ENCODE peak calls at places on chromosomes 11 and 22, in seven cellular contexts. One of them, this sample, is unnamed.

GRCh38 chr11:66604161-66604560 is 11.2 kb downstream of the CCS start:
- DNase-seq in cardiac fibroblast: no peak
- DNase-seq in choroid plexus epithelial cell: no peak
- DNase-seq in MM.1S: no peak
- DNase-seq in fibroblast of pulmonary artery: no peak
- DNase-seq in HCT116: no peak
- DNase-seq in body of pancreas: no peak
- DNase-seq in this sample: no peak

GRCh38 chr11:104968856-104969776 is 742 bp upstream of the CASP4 start:
- DNase-seq in cardiac fibroblast: peak; percentile 64
- DNase-seq in HCT116: no peak
- DNase-seq in body of pancreas: peak; percentile 34
- DNase-seq in choroid plexus epithelial cell: peak; percentile 36
- DNase-seq in MM.1S: no peak
- DNase-seq in fibroblast of pulmonary artery: peak; percentile 55
- DNase-seq in this sample: no peak

GRCh38 chr22:50483556-50483955 is 2.2 kb downstream of the ADM2 start:
- DNase-seq in MM.1S: no peak
- DNase-seq in body of pancreas: no peak
- DNase-seq in HCT116: no peak
- DNase-seq in cardiac fibroblast: no peak
- DNase-seq in fibroblast of pulmonary artery: no peak
- DNase-seq in choroid plexus epithelial cell: no peak
- DNase-seq in this sample: no peak

GRCh38 chr11:73520358-73521061 is 77.4 kb downstream of the FAM168A start:
- DNase-seq in cardiac fibroblast: no peak
- DNase-seq in HCT116: no peak
- DNase-seq in fibroblast of pulmonary artery: no peak
- DNase-seq in body of pancreas: no peak
- DNase-seq in MM.1S: no peak
- DNase-seq in choroid plexus epithelial cell: peak; percentile 33
- DNase-seq in this sample: peak; percentile 44

GRCh38 chr11:70323811-70324210 is 53.3 kb downstream of the PPFIA1 start:
- DNase-seq in choroid plexus epithelial cell: peak; percentile 53
- DNase-seq in MM.1S: no peak
- DNase-seq in fibroblast of pulmonary artery: peak; percentile 33
- DNase-seq in body of pancreas: no peak
- DNase-seq in HCT116: no peak
- DNase-seq in cardiac fibroblast: peak; percentile 47
- DNase-seq in this sample: no peak

GRCh38 chr22:22933100-22933806 is 45.6 kb downstream of the IGLL5 start:
- DNase-seq in choroid plexus epithelial cell: no peak
- DNase-seq in fibroblast of pulmonary artery: no peak
- DNase-seq in body of pancreas: no peak
- DNase-seq in MM.1S: no peak
- DNase-seq in HCT116: no peak
- DNase-seq in cardiac fibroblast: no peak
- DNase-seq in this sample: peak; percentile 68

GRCh38 chr11:134527382-134528243 is 115.6 kb upstream of the B3GAT1 start:
- DNase-seq in fibroblast of pulmonary artery: no peak
- DNase-seq in cardiac fibroblast: no peak
- DNase-seq in HCT116: no peak
- DNase-seq in MM.1S: no peak
- DNase-seq in body of pancreas: no peak
- DNase-seq in choroid plexus epithelial cell: no peak
- DNase-seq in this sample: no peak

GRCh38 chr22:35688913-35689675 is 28.6 kb upstream of the APOL5 start:
- DNase-seq in body of pancreas: no peak
- DNase-seq in MM.1S: no peak
- DNase-seq in choroid plexus epithelial cell: no peak
- DNase-seq in HCT116: no peak
- DNase-seq in fibroblast of pulmonary artery: no peak
- DNase-seq in cardiac fibroblast: no peak
- DNase-seq in this sample: no peak

GRCh38 chr11:10409207-10409661 is 45.8 kb upstream of the AMPD3 start:
- DNase-seq in body of pancreas: no peak
- DNase-seq in HCT116: no peak
- DNase-seq in choroid plexus epithelial cell: no peak
- DNase-seq in MM.1S: no peak
- DNase-seq in cardiac fibroblast: no peak
- DNase-seq in fibroblast of pulmonary artery: no peak
- DNase-seq in this sample: no peak

GRCh38 chr11:65429724-65430405 is 7.3 kb downstream of the NEAT1 start:
- DNase-seq in choroid plexus epithelial cell: peak; percentile 92
- DNase-seq in MM.1S: peak; percentile 64
- DNase-seq in cardiac fibroblast: peak; percentile 89
- DNase-seq in fibroblast of pulmonary artery: peak; percentile 92
- DNase-seq in HCT116: no peak
- DNase-seq in body of pancreas: peak; percentile 84
- DNase-seq in this sample: peak; percentile 76

GRCh38 chr11:68974421-68975194 is 6.2 kb downstream of the MRGPRD start:
- DNase-seq in MM.1S: peak; percentile 40
- DNase-seq in fibroblast of pulmonary artery: peak; percentile 19
- DNase-seq in HCT116: peak; percentile 77
- DNase-seq in body of pancreas: no peak
- DNase-seq in choroid plexus epithelial cell: peak; percentile 33
- DNase-seq in cardiac fibroblast: peak; percentile 43
- DNase-seq in this sample: peak; percentile 33

GRCh38 chr11:59197990-59198389 is 14.7 kb downstream of the MPEG1 start:
- DNase-seq in cardiac fibroblast: peak; percentile 80
- DNase-seq in choroid plexus epithelial cell: peak; percentile 27
- DNase-seq in fibroblast of pulmonary artery: peak; percentile 78
- DNase-seq in HCT116: no peak
- DNase-seq in body of pancreas: peak; percentile 77
- DNase-seq in MM.1S: no peak
- DNase-seq in this sample: no peak

GRCh38 chr22:37549704-37550059 is 10.6 kb upstream of the CDC42EP1 start:
- DNase-seq in cardiac fibroblast: peak; percentile 52
- DNase-seq in choroid plexus epithelial cell: peak; percentile 57
- DNase-seq in MM.1S: no peak
- DNase-seq in body of pancreas: peak; percentile 93
- DNase-seq in fibroblast of pulmonary artery: peak; percentile 73
- DNase-seq in HCT116: no peak
- DNase-seq in this sample: no peak

GRCh38 chr11:112163875-112164521 is at the start of gene IL18:
- DNase-seq in fibroblast of pulmonary artery: no peak
- DNase-seq in HCT116: peak; percentile 78
- DNase-seq in cardiac fibroblast: no peak
- DNase-seq in choroid plexus epithelial cell: peak; percentile 21
- DNase-seq in MM.1S: no peak
- DNase-seq in body of pancreas: peak; percentile 77
- DNase-seq in this sample: no peak

GRCh38 chr22:42959472-42960145 is 55.3 kb downstream of the PACSIN2 start:
- DNase-seq in body of pancreas: peak; percentile 84
- DNase-seq in cardiac fibroblast: peak; percentile 90
- DNase-seq in MM.1S: no peak
- DNase-seq in choroid plexus epithelial cell: peak; percentile 98
- DNase-seq in HCT116: no peak
- DNase-seq in fibroblast of pulmonary artery: peak; percentile 95
- DNase-seq in this sample: no peak

GRCh38 chr11:40293655-40294342 is 1165.7 kb downstream of the LRRC4C start:
- DNase-seq in body of pancreas: peak; percentile 64
- DNase-seq in HCT116: no peak
- DNase-seq in fibroblast of pulmonary artery: peak; percentile 92
- DNase-seq in cardiac fibroblast: peak; percentile 85
- DNase-seq in choroid plexus epithelial cell: peak; percentile 95
- DNase-seq in MM.1S: peak; percentile 20
- DNase-seq in this sample: peak; percentile 70

GRCh38 chr22:36081023-36081431 is 52.4 kb upstream of the RBFOX2 start:
- DNase-seq in cardiac fibroblast: peak; percentile 92
- DNase-seq in body of pancreas: peak; percentile 23
- DNase-seq in MM.1S: no peak
- DNase-seq in fibroblast of pulmonary artery: peak; percentile 69
- DNase-seq in HCT116: no peak
- DNase-seq in choroid plexus epithelial cell: peak; percentile 92
- DNase-seq in this sample: no peak

GRCh38 chr11:125063429-125064043 is 431 bp downstream of the SLC37A2 start:
- DNase-seq in choroid plexus epithelial cell: no peak
- DNase-seq in HCT116: no peak
- DNase-seq in body of pancreas: no peak
- DNase-seq in cardiac fibroblast: no peak
- DNase-seq in fibroblast of pulmonary artery: no peak
- DNase-seq in MM.1S: no peak
- DNase-seq in this sample: no peak

GRCh38 chr11:125062931-125063428 is at the start of gene SLC37A2:
- DNase-seq in MM.1S: peak; percentile 78
- DNase-seq in choroid plexus epithelial cell: peak; percentile 57
- DNase-seq in HCT116: no peak
- DNase-seq in fibroblast of pulmonary artery: peak; percentile 50
- DNase-seq in cardiac fibroblast: peak; percentile 54
- DNase-seq in body of pancreas: peak; percentile 64
- DNase-seq in this sample: peak; percentile 87

GRCh38 chr11:125061237-125061636 is 1.9 kb upstream of the SLC37A2 start:
- DNase-seq in fibroblast of pulmonary artery: no peak
- DNase-seq in cardiac fibroblast: no peak
- DNase-seq in HCT116: no peak
- DNase-seq in choroid plexus epithelial cell: no peak
- DNase-seq in MM.1S: no peak
- DNase-seq in body of pancreas: no peak
- DNase-seq in this sample: no peak

GRCh38 chr11:125062196-125062930 is 742 bp upstream of the SLC37A2 start:
- DNase-seq in HCT116: no peak
- DNase-seq in choroid plexus epithelial cell: no peak
- DNase-seq in fibroblast of pulmonary artery: no peak
- DNase-seq in MM.1S: no peak
- DNase-seq in body of pancreas: peak; percentile 9
- DNase-seq in cardiac fibroblast: no peak
- DNase-seq in this sample: no peak

DNA sequence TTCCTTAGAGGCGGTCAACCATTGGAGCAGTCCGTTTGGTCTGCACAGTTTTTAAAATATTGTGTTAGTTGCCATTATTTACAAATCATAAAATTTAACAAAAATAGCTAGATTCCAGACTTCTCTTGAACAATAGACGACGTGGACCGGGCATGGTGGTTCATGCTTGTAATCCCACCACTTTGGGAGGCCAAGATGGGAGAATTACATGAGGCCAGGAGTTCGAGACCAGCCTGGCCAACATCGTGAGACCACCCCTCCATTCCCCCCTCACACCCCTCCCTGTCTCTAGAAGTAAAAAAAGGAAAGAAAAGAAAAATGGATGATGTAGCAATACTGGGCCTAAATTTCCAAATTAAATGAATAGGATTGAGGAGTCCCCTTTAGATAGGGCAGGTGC is 965 bp downstream of the SLC37A2 start:
- DNase-seq in fibroblast of pulmonary artery: no peak
- DNase-seq in HCT116: no peak
- DNase-seq in body of pancreas: no peak
- DNase-seq in MM.1S: no peak
- DNase-seq in cardiac fibroblast: no peak
- DNase-seq in choroid plexus epithelial cell: no peak
- DNase-seq in this sample: no peak
- H3K4me3 ChIP-seq in fibroblast of pulmonary artery: no peak overlapping the region
- H3K4me3 ChIP-seq in HCT116: no peak overlapping the region
- H3K4me3 ChIP-seq in body of pancreas: no peak overlapping the region
- H3K4me3 ChIP-seq in MM.1S: no peak overlapping the region
- H3K4me3 ChIP-seq in cardiac fibroblast: no peak overlapping the region
- H3K4me3 ChIP-seq in choroid plexus epithelial cell: peak overlapping the region; percentile 65
- H3K4me3 ChIP-seq in this sample: peak overlapping the region; percentile 81

DNA sequence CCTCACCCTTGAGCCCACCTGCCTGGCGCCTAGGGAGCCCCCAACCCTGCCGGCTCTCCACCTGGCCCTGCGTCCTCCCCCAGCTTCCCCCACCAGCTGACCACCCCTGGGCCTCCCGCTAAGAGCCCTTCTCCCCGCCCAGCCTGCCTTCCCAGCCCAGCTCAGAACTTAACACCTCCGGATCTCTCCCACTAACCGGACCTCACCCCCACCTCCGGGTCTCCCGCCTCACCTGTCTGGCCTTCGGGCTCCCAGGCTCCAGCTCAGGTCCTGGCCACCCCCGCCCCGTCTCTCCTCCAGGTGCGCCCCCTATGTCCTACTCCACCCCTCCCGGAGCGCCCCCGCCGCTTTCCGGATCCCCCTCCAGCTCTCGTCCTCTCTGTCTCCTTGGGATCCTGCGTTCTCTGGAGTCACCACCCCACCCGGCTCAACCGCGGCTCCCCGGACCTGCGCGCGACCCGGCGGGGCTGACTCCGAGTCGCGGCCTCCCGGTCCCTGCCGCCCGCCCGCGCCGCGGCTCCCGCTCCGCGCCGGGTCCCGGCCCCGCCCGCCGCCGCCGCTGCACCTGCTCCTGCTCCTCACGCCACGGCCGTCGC is at the start of gene KCNJ11:
- DNase-seq in body of pancreas: peak; percentile 55
- DNase-seq in MM.1S: no peak
- DNase-seq in cardiac fibroblast: no peak
- DNase-seq in HCT116: no peak
- DNase-seq in choroid plexus epithelial cell: no peak
- DNase-seq in fibroblast of pulmonary artery: no peak
- DNase-seq in this sample: no peak
- TF ChIP-seq CTCF in body of pancreas: no peak
- TF ChIP-seq CTCF in MM.1S: no peak
- TF ChIP-seq CTCF in cardiac fibroblast: no peak
- TF ChIP-seq CTCF in HCT116: no peak
- TF ChIP-seq CTCF in choroid plexus epithelial cell: no peak
- TF ChIP-seq CTCF in fibroblast of pulmonary artery: no peak
- TF ChIP-seq CTCF in this sample: no peak

GRCh38 chr11:115759622-115760527 is 255.7 kb upstream of the CADM1 start:
- DNase-seq in cardiac fibroblast: no peak
- DNase-seq in MM.1S: no peak
- DNase-seq in fibroblast of pulmonary artery: no peak
- DNase-seq in HCT116: no peak
- DNase-seq in choroid plexus epithelial cell: no peak
- DNase-seq in body of pancreas: peak; percentile 21
- DNase-seq in this sample: no peak
- H3K4me3 ChIP-seq in cardiac fibroblast: peak overlapping the region; percentile 22
- H3K4me3 ChIP-seq in MM.1S: no peak overlapping the region
- H3K4me3 ChIP-seq in fibroblast of pulmonary artery: no peak overlapping the region
- H3K4me3 ChIP-seq in HCT116: no peak overlapping the region
- H3K4me3 ChIP-seq in choroid plexus epithelial cell: no peak overlapping the region
- H3K4me3 ChIP-seq in body of pancreas: peak overlapping the region; percentile 58
- H3K4me3 ChIP-seq in this sample: no peak overlapping the region

DNA sequence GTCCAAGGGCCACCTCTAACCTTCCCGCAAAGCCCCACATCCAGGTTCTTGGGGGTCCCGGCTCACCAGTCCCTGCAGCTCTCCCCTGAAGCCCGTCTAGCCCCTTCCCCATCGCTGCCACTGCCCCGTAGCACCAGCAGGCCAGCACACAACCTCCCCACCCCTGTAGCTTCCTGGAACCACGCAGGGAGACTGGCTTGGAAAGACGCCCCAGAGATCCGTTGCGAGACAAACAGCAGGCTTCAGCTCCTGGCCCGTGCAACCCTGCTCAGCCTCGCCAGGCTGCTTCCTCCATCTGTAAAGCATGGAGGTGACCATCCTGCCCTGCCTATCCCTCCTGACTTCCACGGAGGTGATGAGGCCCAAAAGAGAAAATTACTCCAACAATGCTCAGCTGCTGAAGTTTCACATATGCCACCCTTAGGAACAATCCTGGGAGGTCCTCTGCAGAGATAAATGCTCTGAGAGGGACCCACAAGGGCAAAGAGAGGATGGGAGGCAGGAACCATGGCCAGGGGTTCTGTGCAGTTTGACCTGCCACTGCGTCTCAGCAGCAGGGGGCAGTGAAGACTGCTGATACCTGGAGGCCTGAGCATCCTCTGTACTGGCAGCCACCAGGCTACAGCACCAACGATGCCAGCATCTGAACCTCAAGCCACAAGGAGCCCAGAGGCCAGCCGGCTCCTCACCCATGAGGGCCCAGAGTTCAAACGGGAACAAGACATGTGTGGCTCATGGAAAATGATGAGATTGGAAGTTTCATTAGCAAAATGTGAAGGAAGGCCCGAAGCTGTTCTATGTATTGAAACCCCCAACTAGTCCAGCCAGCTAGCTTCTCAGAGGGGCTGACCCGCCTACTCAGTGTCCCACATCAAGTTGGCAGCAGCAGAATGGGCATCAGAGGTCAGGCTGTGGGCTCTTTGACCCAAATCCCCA is 16.1 kb downstream of the DGCR2 start:
- DNase-seq in MM.1S: no peak
- DNase-seq in cardiac fibroblast: no peak
- DNase-seq in choroid plexus epithelial cell: no peak
- DNase-seq in body of pancreas: peak; percentile 45
- DNase-seq in fibroblast of pulmonary artery: no peak
- DNase-seq in HCT116: no peak
- DNase-seq in this sample: peak; percentile 51
- TF ChIP-seq CTCF in MM.1S: peak; percentile 29
- TF ChIP-seq CTCF in cardiac fibroblast: peak; percentile 29
- TF ChIP-seq CTCF in choroid plexus epithelial cell: peak; percentile 38
- TF ChIP-seq CTCF in body of pancreas: no peak
- TF ChIP-seq CTCF in fibroblast of pulmonary artery: peak; percentile 28
- TF ChIP-seq CTCF in HCT116: no peak
- TF ChIP-seq CTCF in this sample: peak; percentile 49

This sample was measured in GM12865.